ENCODE peak calls at places on chromosomes 12 and 14, in four cellular contexts. J is CD4-positive, alpha-beta T cell; K is COR-L47; Q is ELR. U is an unnamed sample.
A peak's percentile ranks its signal among the peaks of the same experiment; 100 is the strongest.

GRCh38 chr12:94676011-94676709 is 25.8 kb upstream of the TMCC3 start:
- DNase-seq in J (no peak), K (no peak), Q (no peak), U (no peak)

GRCh38 chr14:97283450-97284230 is 486.5 kb downstream of the VRK1 start:
- DNase-seq in J (no peak), K (no peak), Q (no peak), U (no peak)

GRCh38 chr12:53325539-53326061 is 4.2 kb upstream of the AAAS start:
- DNase-seq in J (peak; percentile 6), K (peak; percentile 10), Q (peak; percentile 37), U (no peak)

GRCh38 chr12:42468341-42468821 is 121.2 kb downstream of the PRICKLE1 start:
- DNase-seq in J (no peak), K (no peak), Q (no peak), U (no peak)

GRCh38 chr12:77256924-77257323 is 191.6 kb upstream of the E2F7 start:
- DNase-seq in J (no peak), K (no peak), Q (no peak), U (no peak)

GRCh38 chr12:54301428-54302045 is 722 bp upstream of the NFE2 start:
- DNase-seq in J (no peak), K (no peak), Q (no peak), U (no peak)

GRCh38 chr12:122846622-122847515 is 11.6 kb downstream of the HIP1R start:
- DNase-seq in J (no peak), K (no peak), Q (no peak), U (no peak)

GRCh38 chr12:127144770-127145169 is 1122.2 kb upstream of the TMEM132C start:
- DNase-seq in J (no peak), K (no peak), Q (no peak), U (no peak)

GRCh38 chr14:70692210-70692609 is 50.5 kb downstream of the TTC9 start:
- DNase-seq in J (no peak), K (no peak), Q (no peak), U (no peak)

GRCh38 chr14:22996823-22997301 is 13.1 kb downstream of the C14orf93 start:
- DNase-seq in J (no peak), K (no peak), Q (no peak), U (no peak)

GRCh38 chr12:15596174-15596573 is 193.0 kb downstream of the EPS8 start:
- DNase-seq in J (no peak), K (no peak), Q (no peak), U (no peak)

GRCh38 chr14:105876158-105876557 is 349.8 kb downstream of the TMEM121 start:
- DNase-seq in J (no peak), K (no peak), Q (no peak), U (no peak)

GRCh38 chr12:49909826-49910225 is 6.1 kb upstream of the FAIM2 start:
- DNase-seq in J (no peak), K (no peak), Q (peak; percentile 14), U (no peak)

GRCh38 chr12:61536525-61536924 is 723.7 kb upstream of the USP15 start:
- DNase-seq in J (no peak), K (no peak), Q (no peak), U (no peak)

GRCh38 chr12:119151445-119151844 is 27.3 kb upstream of the HSPB8 start:
- DNase-seq in J (no peak), K (no peak), Q (no peak), U (no peak)

GRCh38 chr14:71143391-71144290 is 236.4 kb downstream of the PCNX1 start:
- DNase-seq in J (no peak), K (no peak), Q (peak; percentile 97), U (no peak)

GRCh38 chr12:111758120-111758561 is 8.6 kb upstream of the ALDH2 start:
- DNase-seq in J (no peak), K (no peak), Q (no peak), U (no peak)

GRCh38 chr12:86724716-86725115 is 468.5 kb upstream of the MGAT4C start:
- DNase-seq in J (no peak), K (no peak), Q (peak; percentile 61), U (no peak)

GRCh38 chr12:89356069-89356665 is 3.9 kb upstream of the DUSP6 start:
- DNase-seq in J (no peak), K (no peak), Q (no peak), U (no peak)

GRCh38 chr14:95163132-95163531 is 5.8 kb upstream of the DICER1 start:
- DNase-seq in J (no peak), K (no peak), Q (no peak), U (no peak)

GRCh38 chr12:100154472-100155247 is 12.0 kb upstream of the BLTP3B start:
- DNase-seq in J (peak; percentile 66), K (peak; percentile 51), Q (peak; percentile 76), U (no peak)

GRCh38 chr14:61183486-61183885 is 97.7 kb downstream of the TMEM30B start:
- DNase-seq in J (no peak), K (peak; percentile 10), Q (peak; percentile 20), U (no peak)

GRCh38 chr12:97324471-97324870 is 138.1 kb upstream of the RMST start:
- DNase-seq in J (no peak), K (no peak), Q (no peak), U (no peak)

GRCh38 chr14:103516426-103517171 is 6.0 kb downstream of the CKB start:
- DNase-seq in J (no peak), K (no peak), Q (no peak), U (no peak)

U was measured in NCI-H1417 treated with DMSO at 0.1 percent for 48 hours.